ENCODE peak calls at places on chromosome 3, in four cellular contexts. One of them, this sample, is unnamed.

GRCh38 chr3:53702776-53703175 is 143.4 kb downstream of the CHDH start:
- DNase-seq in NCI-H510A treated with DMSO at 0.1 percent for 48 hours: no peak
- DNase-seq in HTR-8/SVneo: no peak
- DNase-seq in OCI-M1: no peak
- DNase-seq in this sample: no peak

GRCh38 chr3:29887450-29887849 is 606.6 kb downstream of the RBMS3 start:
- DNase-seq in NCI-H510A treated with DMSO at 0.1 percent for 48 hours: no peak
- DNase-seq in HTR-8/SVneo: no peak
- DNase-seq in OCI-M1: no peak
- DNase-seq in this sample: no peak

GRCh38 chr3:115937054-115937453 is 313.7 kb downstream of the GAP43 start:
- DNase-seq in NCI-H510A treated with DMSO at 0.1 percent for 48 hours: no peak
- DNase-seq in HTR-8/SVneo: no peak
- DNase-seq in OCI-M1: peak; percentile 6
- DNase-seq in this sample: no peak

GRCh38 chr3:17500618-17501017 is 241.8 kb downstream of the TBC1D5 start:
- DNase-seq in NCI-H510A treated with DMSO at 0.1 percent for 48 hours: no peak
- DNase-seq in HTR-8/SVneo: no peak
- DNase-seq in OCI-M1: peak; percentile 25
- DNase-seq in this sample: no peak

GRCh38 chr3:115169808-115170207 is 22.7 kb upstream of the ZBTB20 start:
- DNase-seq in NCI-H510A treated with DMSO at 0.1 percent for 48 hours: no peak
- DNase-seq in HTR-8/SVneo: no peak
- DNase-seq in OCI-M1: peak; percentile 56
- DNase-seq in this sample: no peak

GRCh38 chr3:49411550-49411967 is 217 bp downstream of the RHOA start:
- DNase-seq in NCI-H510A treated with DMSO at 0.1 percent for 48 hours: no peak
- DNase-seq in HTR-8/SVneo: no peak
- DNase-seq in OCI-M1: peak; percentile 17
- DNase-seq in this sample: no peak

GRCh38 chr3:11718582-11719405 is 75.1 kb upstream of the VGLL4 start:
- DNase-seq in NCI-H510A treated with DMSO at 0.1 percent for 48 hours: peak; percentile 41
- DNase-seq in HTR-8/SVneo: peak; percentile 45
- DNase-seq in OCI-M1: peak; percentile 74
- DNase-seq in this sample: peak; percentile 64

GRCh38 chr3:67819447-67819846 is 165.0 kb upstream of the SUCLG2 start:
- DNase-seq in NCI-H510A treated with DMSO at 0.1 percent for 48 hours: no peak
- DNase-seq in HTR-8/SVneo: no peak
- DNase-seq in OCI-M1: peak; percentile 0
- DNase-seq in this sample: no peak

GRCh38 chr3:171458857-171459129 is 1.4 kb downstream of the TNIK start:
- DNase-seq in NCI-H510A treated with DMSO at 0.1 percent for 48 hours: peak; percentile 42
- DNase-seq in HTR-8/SVneo: no peak
- DNase-seq in OCI-M1: no peak
- DNase-seq in this sample: peak; percentile 41

GRCh38 chr3:52205727-52206372 is 7.9 kb downstream of the ALAS1 start:
- DNase-seq in NCI-H510A treated with DMSO at 0.1 percent for 48 hours: no peak
- DNase-seq in HTR-8/SVneo: no peak
- DNase-seq in OCI-M1: no peak
- DNase-seq in this sample: no peak

GRCh38 chr3:129369711-129370110 is 58.7 kb downstream of the EFCAB12 start:
- DNase-seq in NCI-H510A treated with DMSO at 0.1 percent for 48 hours: no peak
- DNase-seq in HTR-8/SVneo: no peak
- DNase-seq in OCI-M1: no peak
- DNase-seq in this sample: no peak

GRCh38 chr3:120450261-120450913 is 405 bp downstream of the FSTL1 start:
- DNase-seq in NCI-H510A treated with DMSO at 0.1 percent for 48 hours: no peak
- DNase-seq in HTR-8/SVneo: no peak
- DNase-seq in OCI-M1: no peak
- DNase-seq in this sample: peak; percentile 55

This sample was measured in cardiac muscle cell.